ENCODE peak calls at places on chromosomes 6 and 20, in four cellular contexts. M, B, W and H are unnamed samples.

GRCh38 chr20:55461519-55461918 is 543.8 kb downstream of the CBLN4 start:
- DNase-seq in M (no peak), B (no peak), W (no peak), H (no peak)

GRCh38 chr20:61756446-61756845 is 309.2 kb downstream of the TAF4 start:
- DNase-seq in M (no peak), B (no peak), W (no peak), H (no peak)

GRCh38 chr6:148887181-148887580 is 140.4 kb downstream of the UST start:
- DNase-seq in M (peak; percentile 68), B (no peak), W (no peak), H (no peak)

GRCh38 chr20:17622086-17622850 is 52.4 kb downstream of the DSTN start:
- DNase-seq in M (no peak), B (no peak), W (no peak), H (no peak)

GRCh38 chr20:40010483-40010882 is 678.6 kb downstream of the MAFB start:
- DNase-seq in M (no peak), B (no peak), W (no peak), H (no peak)

GRCh38 chr6:25012657-25013056 is 76.9 kb upstream of the RIPOR2 start:
- DNase-seq in M (peak; percentile 83), B (peak; percentile 82), W (no peak), H (no peak)

GRCh38 chr6:57252975-57253374 is 30.9 kb upstream of the RAB23 start:
- DNase-seq in M (no peak), B (peak; percentile 36), W (no peak), H (no peak)

GRCh38 chr20:32582659-32583580 is 2.2 kb downstream of the NOL4L start:
- DNase-seq in M (no peak), B (no peak), W (peak; percentile 65), H (no peak)

GRCh38 chr6:125658759-125659431 is 90.5 kb upstream of the HEY2 start:
- DNase-seq in M (peak; percentile 31), B (peak; percentile 14), W (no peak), H (no peak)

GRCh38 chr6:134517145-134517658 is 199.3 kb upstream of the SGK1 start:
- DNase-seq in M (peak; percentile 95), B (peak; percentile 96), W (no peak), H (no peak)

GRCh38 chr6:165969184-165969583 is 198.5 kb downstream of the TBXT start:
- DNase-seq in M (no peak), B (no peak), W (no peak), H (no peak)

GRCh38 chr6:16316741-16317251 is 78.4 kb downstream of the GMPR start:
- DNase-seq in M (peak; percentile 49), B (peak; percentile 48), W (no peak), H (no peak)

GRCh38 chr20:21622097-21622496 is 83.4 kb upstream of the PAX1 start:
- DNase-seq in M (no peak), B (no peak), W (no peak), H (no peak)

GRCh38 chr6:101806241-101806640 is 412.7 kb downstream of the GRIK2 start:
- DNase-seq in M (peak; percentile 6), B (peak; percentile 81), W (no peak), H (no peak)

GRCh38 chr6:35727206-35727934 is 9.5 kb upstream of the ARMC12 start:
- DNase-seq in M (peak; percentile 97), B (peak; percentile 95), W (peak; percentile 44), H (peak; percentile 75)
- TF ChIP-seq CTCF in M (no peak), B (no peak), W (no peak), H (no peak)

DNA sequence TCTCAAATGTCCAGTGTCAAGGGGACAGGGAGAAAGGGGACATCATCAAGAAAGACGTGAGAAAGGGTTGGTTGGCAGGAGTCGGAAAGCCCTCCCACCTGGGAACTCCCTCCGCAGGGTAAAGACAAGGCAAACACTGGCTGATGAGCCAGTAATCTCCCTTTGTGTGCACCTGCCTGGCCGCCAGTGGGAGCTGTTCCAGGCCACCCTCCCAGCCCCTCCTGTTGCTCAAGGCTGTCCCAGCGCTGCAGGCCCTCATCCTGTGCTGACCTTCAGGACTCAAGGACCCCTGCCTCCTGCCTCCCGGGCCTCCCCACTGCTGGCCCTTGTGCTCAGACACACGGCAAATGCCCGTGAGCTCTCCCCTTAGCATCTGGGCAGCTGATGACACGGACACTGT is 7.4 kb downstream of the FRMD1 start:
- DNase-seq in M (no peak), B (no peak), W (no peak), H (no peak)
- TF ChIP-seq CTCF in M (no peak), B (no peak), W (no peak), H (peak; percentile 23)

GRCh38 chr20:63502671-63503172 is 3.8 kb upstream of the EEF1A2 start:
- DNase-seq in M (no peak), B (no peak), W (no peak), H (no peak)
- TF ChIP-seq CTCF in M (no peak), B (no peak), W (no peak), H (no peak)

DNA sequence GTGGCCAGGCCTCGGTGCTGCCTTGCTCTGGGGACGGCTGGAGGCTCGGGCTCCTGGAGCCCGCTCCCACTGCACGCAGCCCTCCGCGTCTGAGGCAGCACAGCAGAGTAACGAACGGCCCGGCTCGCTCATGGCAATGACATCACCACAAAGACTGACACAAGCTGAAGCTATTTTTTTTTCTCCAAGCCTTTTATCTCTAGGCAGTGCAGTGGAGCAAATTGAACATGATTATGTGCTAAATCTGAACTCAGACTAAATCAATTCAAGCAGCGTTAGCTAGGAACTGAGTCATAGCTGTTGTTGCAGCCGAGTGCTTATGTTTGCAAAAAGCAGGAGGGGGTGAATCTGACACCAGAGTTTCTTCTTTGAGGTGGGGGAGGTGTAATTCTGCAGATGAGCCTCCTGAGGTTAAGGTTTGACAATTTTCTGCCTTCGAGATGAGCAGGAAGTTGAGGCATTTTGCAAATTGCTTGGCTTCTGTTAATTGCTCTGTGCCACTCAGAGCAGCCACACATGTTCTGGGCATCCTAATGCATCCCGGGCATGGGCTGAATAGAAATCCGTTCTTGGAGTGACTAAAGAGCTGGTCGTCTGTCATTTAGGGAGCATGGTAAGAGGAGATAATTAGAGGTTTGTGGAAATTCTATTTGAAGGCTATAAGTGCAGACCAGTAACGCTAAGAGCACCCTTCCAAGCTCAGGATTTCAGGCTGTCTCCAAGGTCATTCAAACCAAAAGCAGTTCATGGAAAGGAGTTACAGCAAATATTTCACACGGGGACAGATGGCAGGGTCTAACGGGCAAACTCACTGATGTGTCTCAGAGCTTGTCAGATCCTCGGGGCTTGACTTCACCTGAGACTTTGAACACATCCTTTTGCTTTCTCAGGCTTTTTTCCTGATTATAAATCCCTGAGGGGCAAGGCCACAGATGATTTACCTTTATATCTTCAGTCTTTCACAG is 155.1 kb upstream of the ENPP5 start:
- DNase-seq in M (peak; percentile 42), B (peak; percentile 21), W (no peak), H (no peak)
- TF ChIP-seq CTCF in M (no peak), B (no peak), W (no peak), H (no peak)

DNA sequence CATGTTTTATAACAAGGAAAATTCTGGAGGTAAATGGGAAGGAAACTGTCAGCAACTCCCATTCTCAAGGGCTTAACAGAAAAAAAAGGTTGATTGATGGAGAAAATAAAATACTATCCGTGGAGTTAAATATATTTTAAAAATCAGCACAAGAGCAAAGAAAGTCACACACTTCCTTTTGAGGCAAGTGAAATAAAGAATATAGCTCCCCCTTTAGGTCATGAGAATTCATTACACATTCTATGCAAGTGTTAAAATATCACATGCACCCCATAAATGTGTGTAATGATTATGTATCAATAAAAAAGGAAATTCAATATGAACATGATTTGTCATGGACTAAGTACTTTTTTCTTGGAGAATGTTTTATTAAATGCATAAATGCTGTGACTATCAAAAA is 349.2 kb downstream of the TPBG start:
- DNase-seq in M (peak; percentile 13), B (peak; percentile 14), W (no peak), H (no peak)
- TF ChIP-seq CTCF in M (peak; percentile 35), B (peak; percentile 35), W (peak; percentile 61), H (peak; percentile 19)